ENCODE peak calls at places on chromosomes 3 and 15, in eight cellular contexts. G is GM12891, L is heart left ventricle, E is spleen, C is right lobe of liver, O is uterus, X is body of pancreas, U is testis. K is an unnamed sample.

GRCh38 chr3:117252208-117252607 is 542.6 kb downstream of the TUSC7 start:
- DNase-seq in G (no peak), X (no peak), U (no peak), E (no peak), L (no peak), C (no peak), O (no peak), K (peak; percentile 83)

GRCh38 chr15:95996494-95996893 is 334.0 kb upstream of the NR2F2 start:
- DNase-seq in O (no peak), L (no peak), C (no peak), X (no peak), G (no peak), E (no peak), U (no peak), K (no peak)

GRCh38 chr3:41200669-41201021 is 1.3 kb downstream of the CTNNB1 start:
- DNase-seq in X (no peak), G (no peak), L (no peak), E (no peak), U (peak; percentile 46), O (no peak), C (no peak), K (peak; percentile 57)

GRCh38 chr3:171142985-171143384 is 116.5 kb upstream of the SLC2A2 start:
- DNase-seq in X (peak; percentile 46), U (no peak), E (no peak), C (peak; percentile 74), G (no peak), L (no peak), O (no peak), K (peak; percentile 35)

GRCh38 chr3:61315874-61316273 is 64.6 kb upstream of the FHIT start:
- DNase-seq in E (no peak), U (peak; percentile 40), C (no peak), O (no peak), L (no peak), X (no peak), G (no peak), K (no peak)

GRCh38 chr15:63495780-63496179 is 8.6 kb upstream of the USP3 start:
- DNase-seq in O (no peak), L (no peak), X (no peak), G (no peak), U (no peak), C (no peak), E (no peak), K (no peak)

GRCh38 chr15:100763764-100764750 is 115.6 kb upstream of the ALDH1A3 start:
- DNase-seq in U (no peak), O (no peak), L (no peak), G (no peak), X (no peak), C (no peak), E (peak; percentile 67), K (no peak)

GRCh38 chr3:59261009-59261408 is 211.2 kb upstream of the CFAP20DC start:
- DNase-seq in E (no peak), L (no peak), C (no peak), G (no peak), O (no peak), X (no peak), U (no peak), K (no peak)

GRCh38 chr3:186452517-186452916 is 90.5 kb upstream of the DGKG start:
- DNase-seq in O (no peak), G (no peak), C (no peak), E (no peak), U (no peak), X (no peak), L (no peak), K (no peak)

DNA sequence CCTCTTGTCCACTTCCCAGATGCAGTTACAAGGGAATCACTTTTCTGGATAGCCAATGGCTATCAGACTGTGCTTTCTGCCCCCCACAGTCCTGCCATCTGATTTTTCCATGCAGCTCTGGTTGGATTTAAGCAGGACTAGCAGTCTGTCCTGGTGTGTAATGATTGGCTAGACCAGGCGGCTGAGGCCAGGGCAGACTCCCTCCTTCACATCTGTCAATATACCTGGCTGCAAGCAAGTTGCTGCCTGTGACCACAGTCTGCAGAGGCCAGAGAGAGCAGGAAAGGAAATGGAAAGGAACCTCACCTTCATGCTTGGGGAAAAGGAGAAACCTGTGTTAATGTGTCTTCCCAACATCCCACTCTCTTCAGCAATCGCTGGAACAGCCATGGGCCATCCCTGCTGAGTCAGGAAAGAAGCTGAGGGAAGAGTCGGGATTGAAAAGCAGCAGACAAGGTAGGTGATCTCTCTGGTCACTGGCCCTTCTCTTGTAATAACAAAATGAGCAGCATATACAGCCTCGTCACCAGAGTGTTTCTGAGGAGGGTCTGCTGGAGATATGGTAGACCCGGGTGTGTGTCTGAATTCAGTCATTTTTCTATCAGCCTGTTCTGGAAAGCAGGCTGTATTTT is 126.7 kb upstream of the PHLDB2 start:
- DNase-seq in G (no peak), X (peak; percentile 75), O (no peak), C (peak; percentile 72), E (no peak), U (no peak), L (no peak), K (no peak)
- TF ChIP-seq POLR2A in G (no peak), X (peak; percentile 56), O (no peak), C (peak; percentile 89), E (no peak), U (no peak), L (no peak), K (no peak)

GRCh38 chr3:23444386-23444785 is 241.3 kb downstream of the UBE2E2 start:
- DNase-seq in X (no peak), L (no peak), U (no peak), G (no peak), E (no peak), O (no peak), C (no peak), K (no peak)

GRCh38 chr3:23440416-23441294 is 237.5 kb downstream of the UBE2E2 start:
- DNase-seq in L (no peak), G (no peak), U (no peak), X (no peak), O (no peak), C (no peak), E (no peak), K (no peak)

GRCh38 chr3:23446301-23446700 is 243.2 kb downstream of the UBE2E2 start:
- DNase-seq in U (no peak), O (no peak), C (no peak), X (no peak), G (no peak), E (no peak), L (no peak), K (no peak)

GRCh38 chr3:23439080-23439479 is 236.0 kb downstream of the UBE2E2 start:
- DNase-seq in X (no peak), U (no peak), G (no peak), C (no peak), O (no peak), E (no peak), L (no peak), K (peak; percentile 70)

DNA sequence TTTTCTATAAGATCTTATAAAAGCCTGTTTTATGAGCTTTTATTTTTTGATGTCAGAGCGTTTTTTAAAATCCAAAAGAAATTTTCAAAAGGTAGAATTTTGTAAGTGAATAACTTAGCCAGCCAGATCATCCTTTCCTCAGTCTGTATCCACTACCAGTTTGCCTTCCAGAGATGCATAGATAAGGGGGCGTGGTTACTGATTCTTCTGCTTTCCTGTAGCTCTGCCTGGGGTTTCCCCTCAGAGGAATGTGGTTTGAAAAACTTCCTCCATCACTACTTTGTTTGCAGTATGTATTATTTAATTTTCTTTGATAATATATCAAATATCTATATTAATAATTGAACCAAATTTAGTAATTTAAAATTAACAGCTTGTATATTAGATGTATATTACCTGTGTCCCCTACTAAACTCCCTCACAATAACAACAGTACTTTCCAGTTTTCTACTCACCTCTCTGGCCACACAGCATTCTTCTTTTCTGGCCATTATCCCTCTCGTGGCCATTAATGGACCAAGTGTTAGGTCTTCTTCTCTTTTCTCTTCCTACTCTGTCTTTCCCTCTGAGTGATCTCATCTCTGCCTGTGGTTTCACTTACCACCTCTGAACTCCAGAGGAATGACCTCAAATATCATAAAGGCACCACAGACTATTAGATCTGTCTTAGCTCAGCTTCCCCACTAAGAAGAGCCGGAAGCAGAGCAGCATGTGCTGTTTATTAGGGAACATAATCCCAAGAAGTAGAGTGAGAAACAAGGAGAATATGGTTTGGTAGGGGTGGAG is 239.7 kb downstream of the UBE2E2 start:
- DNase-seq in U (no peak), G (no peak), C (no peak), O (no peak), E (no peak), L (no peak), X (no peak), K (no peak)
- TF ChIP-seq POLR2A in U (no peak), G (no peak), C (no peak), O (no peak), E (no peak), L (no peak), X (no peak), K (no peak)

DNA sequence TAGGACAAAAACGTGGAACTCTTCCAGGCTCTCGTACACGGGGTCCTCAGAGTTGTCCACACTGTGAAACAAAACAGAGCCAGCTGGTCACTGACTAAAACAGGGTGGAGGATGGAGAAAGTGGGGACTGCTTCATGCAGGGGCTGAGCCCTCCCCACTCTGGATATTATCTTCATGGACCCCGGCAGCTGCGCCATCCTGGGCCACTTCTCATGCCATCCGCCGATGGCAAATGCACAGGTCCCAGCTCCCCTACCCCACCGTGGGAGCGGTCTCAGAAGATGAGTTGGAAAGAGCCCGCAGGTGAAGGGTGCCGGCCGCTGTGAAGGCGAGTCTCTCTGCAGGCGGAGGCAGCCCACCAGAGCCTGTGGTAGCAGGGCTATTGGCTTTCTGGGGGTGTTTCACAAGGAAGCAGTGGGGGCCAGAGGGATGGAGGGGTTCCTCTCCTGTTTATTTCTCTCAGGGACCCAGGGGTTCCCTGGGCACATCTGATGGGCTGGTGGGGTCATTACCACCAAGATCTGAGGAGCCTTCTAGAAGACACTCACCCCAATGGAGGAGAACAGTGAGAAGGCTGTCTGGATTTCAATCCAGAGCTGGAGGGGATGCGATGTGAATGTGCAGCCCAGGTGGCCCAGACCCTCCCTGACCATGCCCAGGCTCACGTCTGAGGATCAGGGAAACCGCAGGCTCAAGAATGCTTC is 177.3 kb downstream of the KLF13 start:
- DNase-seq in C (no peak), E (no peak), O (no peak), G (no peak), U (peak; percentile 12), X (peak; percentile 3), L (no peak), K (no peak)
- TF ChIP-seq POLR2A in C (no peak), E (no peak), O (no peak), G (no peak), U (no peak), X (no peak), L (no peak), K (no peak)

GRCh38 chr3:119783255-119783654 is 1.4 kb downstream of the NR1I2 start:
- DNase-seq in G (no peak), X (no peak), U (no peak), C (no peak), L (no peak), O (no peak), E (no peak), K (no peak)

GRCh38 chr3:119781330-119782198 is at the start of gene NR1I2:
- DNase-seq in X (no peak), E (no peak), G (no peak), C (no peak), U (no peak), O (no peak), L (no peak), K (no peak)

GRCh38 chr3:119782435-119782834 is 534 bp downstream of the NR1I2 start:
- DNase-seq in O (no peak), X (no peak), E (no peak), U (no peak), C (no peak), G (no peak), L (no peak), K (no peak)

GRCh38 chr3:119786409-119786808 is 4.5 kb downstream of the NR1I2 start:
- DNase-seq in E (no peak), U (no peak), X (no peak), C (peak; percentile 81), L (no peak), G (no peak), O (no peak), K (no peak)

GRCh38 chr3:119783883-119784282 is 2.0 kb downstream of the NR1I2 start:
- DNase-seq in C (no peak), O (no peak), U (no peak), G (no peak), E (no peak), L (no peak), X (no peak), K (no peak)
- TF ChIP-seq POLR2A in C (no peak), O (no peak), U (no peak), G (no peak), E (no peak), L (no peak), X (no peak), K (no peak)